ENCODE peak calls at places on chromosomes 2 and 18, in ten cellular contexts. W is endothelial cell of umbilical vein, A is caudate nucleus, K is heart left ventricle, J is IMR-90, Z is substantia nigra, Q is H9, T is tibial artery, G is cardiac muscle cell, B is GM23338. M is an unnamed sample.

GRCh38 chr2:157526070-157526469 is 82.2 kb upstream of the CYTIP start:
- DNase-seq in W (no peak), A (no peak), K (no peak), J (no peak), Z (no peak), Q (no peak), T (no peak), G (no peak), B (peak), M (no peak)

GRCh38 chr2:231037731-231038482 is 584 bp downstream of the C2orf72 start:
- DNase-seq in W (no peak), A (peak), K (no peak), J (no peak), Z (peak), Q (no peak), T (no peak), G (peak), B (peak), M (no peak)

GRCh38 chr2:204645018-204645775 is 99.9 kb downstream of the PARD3B start:
- DNase-seq in W (peak), A (no peak), K (no peak), J (peak), Z (no peak), Q (no peak), T (no peak), G (no peak), B (no peak), M (no peak)

GRCh38 chr2:200452377-200452776 is 57.5 kb downstream of the KCTD18 start:
- DNase-seq in W (no peak), A (no peak), K (no peak), J (no peak), Z (no peak), Q (no peak), T (no peak), G (no peak), B (no peak), M (no peak)

GRCh38 chr18:35371412-35372195 is 5.5 kb downstream of the ZNF396 start:
- DNase-seq in W (no peak), A (no peak), K (no peak), J (peak), Z (no peak), Q (no peak), T (no peak), G (peak), B (no peak), M (no peak)

GRCh38 chr2:102826904-102827303 is 65.1 kb downstream of the TMEM182 start:
- DNase-seq in W (no peak), A (no peak), K (peak), J (peak), Z (peak), Q (no peak), T (peak), G (peak), B (peak), M (no peak)

GRCh38 chr2:233061591-233062446 is 1.7 kb downstream of the INPP5D start:
- DNase-seq in W (peak), A (peak), K (peak), J (peak), Z (peak), Q (peak), T (peak), G (peak), B (peak), M (no peak)

GRCh38 chr2:189002079-189002478 is 27.9 kb downstream of the COL3A1 start:
- DNase-seq in W (peak), A (no peak), K (no peak), J (peak), Z (no peak), Q (no peak), T (no peak), G (peak), B (no peak), M (no peak)

GRCh38 chr2:28449489-28450395 is 46.1 kb upstream of the PLB1 start:
- DNase-seq in W (peak), A (no peak), K (no peak), J (peak), Z (no peak), Q (no peak), T (no peak), G (peak), B (peak), M (no peak)

GRCh38 chr2:79292936-79293335 is 133.4 kb upstream of the REG3A start:
- DNase-seq in W (no peak), A (no peak), K (no peak), J (no peak), Z (no peak), Q (no peak), T (no peak), G (no peak), B (no peak), M (no peak)

GRCh38 chr2:127128508-127128907 is 21.6 kb upstream of the BIN1 start:
- DNase-seq in W (no peak), A (peak), K (no peak), J (no peak), Z (no peak), Q (peak), T (no peak), G (no peak), B (peak), M (no peak)

GRCh38 chr2:184363213-184363612 is 235.1 kb upstream of the ZNF804A start:
- DNase-seq in W (no peak), A (no peak), K (no peak), J (no peak), Z (no peak), Q (no peak), T (no peak), G (no peak), B (no peak), M (no peak)

GRCh38 chr2:201432551-201433388 is 18.5 kb downstream of the TRAK2 start:
- DNase-seq in W (peak), A (no peak), K (no peak), J (peak), Z (no peak), Q (no peak), T (no peak), G (peak), B (peak), M (no peak)

GRCh38 chr2:16368328-16368727 is 297.3 kb downstream of the CYRIA start:
- DNase-seq in W (no peak), A (no peak), K (no peak), J (no peak), Z (no peak), Q (no peak), T (no peak), G (no peak), B (no peak), M (no peak)

GRCh38 chr2:19299032-19299431 is 59.4 kb downstream of the OSR1 start:
- DNase-seq in W (peak), A (no peak), K (no peak), J (peak), Z (no peak), Q (no peak), T (no peak), G (no peak), B (no peak), M (no peak)

GRCh38 chr18:8771930-8772329 is 66.6 kb downstream of the MTCL1 start:
- DNase-seq in W (peak), A (no peak), K (peak), J (no peak), Z (peak), Q (no peak), T (peak), G (peak), B (no peak), M (no peak)

GRCh38 chr2:209368924-209369323 is 54.9 kb upstream of the MAP2 start:
- DNase-seq in W (peak), A (no peak), K (no peak), J (peak), Z (no peak), Q (no peak), T (peak), G (peak), B (no peak), M (peak)

GRCh38 chr2:82779981-82780380 is 1679.1 kb downstream of the SUCLG1 start:
- DNase-seq in W (no peak), A (no peak), K (no peak), J (no peak), Z (no peak), Q (no peak), T (no peak), G (no peak), B (no peak), M (no peak)

GRCh38 chr2:65820454-65820853 is 388.1 kb upstream of the SPRED2 start:
- DNase-seq in W (no peak), A (no peak), K (no peak), J (no peak), Z (no peak), Q (no peak), T (no peak), G (no peak), B (no peak), M (no peak)

GRCh38 chr2:137924019-137924418 is 40.3 kb upstream of the HNMT start:
- DNase-seq in W (peak), A (no peak), K (no peak), J (no peak), Z (no peak), Q (no peak), T (no peak), G (peak), B (no peak), M (no peak)

GRCh38 chr2:137925599-137925998 is 38.7 kb upstream of the HNMT start:
- DNase-seq in W (no peak), A (no peak), K (no peak), J (peak), Z (no peak), Q (no peak), T (no peak), G (no peak), B (no peak), M (no peak)

DNA sequence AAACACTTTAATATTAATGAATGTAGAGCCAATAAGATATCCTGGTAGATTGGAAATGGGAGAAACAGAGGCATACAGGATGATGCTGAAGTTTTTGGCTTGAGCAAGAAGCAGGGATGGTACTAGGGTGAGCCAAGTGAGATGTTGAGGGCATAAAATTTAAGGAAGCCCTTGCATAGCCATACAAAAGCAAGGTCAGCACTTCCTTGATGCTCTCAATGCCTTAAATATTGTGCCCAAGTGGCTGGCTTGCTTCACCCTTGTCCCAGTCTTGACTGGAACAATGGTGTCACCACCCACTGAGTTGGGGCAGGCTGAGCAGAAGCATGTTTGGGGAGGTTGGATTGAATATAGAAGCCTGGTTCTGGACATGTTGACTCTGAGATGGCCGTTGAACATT is 43.2 kb upstream of the HNMT start:
- DNase-seq in W (no peak), A (no peak), K (no peak), J (no peak), Z (no peak), Q (no peak), T (no peak), G (no peak), B (no peak), M (no peak)
- H3K27ac ChIP-seq in W (no peak), A (no peak), K (no peak), J (no peak), Z (no peak), Q (no peak), T (no peak), G (no peak), B (no peak), M (no peak)

GRCh38 chr18:32754508-32755263 is 18.1 kb downstream of the KLHL14 start:
- DNase-seq in W (no peak), A (no peak), K (no peak), J (no peak), Z (no peak), Q (no peak), T (no peak), G (no peak), B (peak), M (no peak)
- H3K27ac ChIP-seq in W (no peak), A (no peak), K (no peak), J (no peak), Z (no peak), Q (no peak), T (no peak), G (peak), B (no peak), M (no peak)

DNA sequence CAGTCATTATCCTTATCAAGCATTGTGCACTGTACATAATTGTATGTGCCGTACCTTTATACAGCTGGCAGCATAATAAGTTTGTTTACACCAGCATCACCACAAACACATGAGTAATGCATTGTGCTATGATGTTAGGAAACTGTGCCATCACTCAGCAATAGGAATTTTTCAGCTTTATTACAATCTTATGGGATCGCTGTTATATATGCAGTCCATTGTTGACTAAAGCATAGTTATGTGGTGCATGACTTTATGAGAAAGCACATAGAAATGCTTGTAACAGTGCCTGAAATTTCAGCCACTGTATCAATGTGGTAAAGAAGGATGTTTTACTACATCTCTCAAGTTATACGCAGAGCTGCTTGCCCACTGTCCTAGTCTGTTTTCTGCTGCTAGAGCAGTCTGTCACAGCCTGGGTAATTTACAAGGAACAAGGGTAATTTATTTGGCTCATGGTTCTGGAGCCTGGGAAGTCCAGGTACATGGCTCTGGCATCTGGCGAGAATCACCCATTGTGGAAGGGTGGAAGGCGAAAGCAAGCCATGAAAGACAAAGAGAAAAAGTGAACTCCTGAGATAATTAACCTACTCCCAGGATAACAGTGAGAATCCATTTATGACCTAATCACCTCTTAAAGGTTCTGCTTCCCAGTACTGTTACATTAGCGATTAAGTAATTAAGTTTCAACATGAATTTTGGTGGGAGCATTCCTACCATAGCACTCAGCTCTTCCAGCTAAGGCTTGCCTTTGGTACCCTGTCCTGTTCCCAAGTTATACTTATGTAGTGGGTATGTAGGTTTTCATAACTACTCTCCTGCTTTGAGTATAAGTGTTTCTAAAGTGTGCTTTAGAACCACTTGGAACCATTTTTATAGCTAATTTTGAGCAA is 4.6 kb downstream of the MAP3K20 start:
- DNase-seq in W (no peak), A (no peak), K (no peak), J (peak), Z (no peak), Q (no peak), T (no peak), G (peak), B (no peak), M (no peak)
- H3K27ac ChIP-seq in W (no peak), A (no peak), K (peak), J (peak), Z (no peak), Q (no peak), T (peak), G (no peak), B (no peak), M (no peak)

DNA sequence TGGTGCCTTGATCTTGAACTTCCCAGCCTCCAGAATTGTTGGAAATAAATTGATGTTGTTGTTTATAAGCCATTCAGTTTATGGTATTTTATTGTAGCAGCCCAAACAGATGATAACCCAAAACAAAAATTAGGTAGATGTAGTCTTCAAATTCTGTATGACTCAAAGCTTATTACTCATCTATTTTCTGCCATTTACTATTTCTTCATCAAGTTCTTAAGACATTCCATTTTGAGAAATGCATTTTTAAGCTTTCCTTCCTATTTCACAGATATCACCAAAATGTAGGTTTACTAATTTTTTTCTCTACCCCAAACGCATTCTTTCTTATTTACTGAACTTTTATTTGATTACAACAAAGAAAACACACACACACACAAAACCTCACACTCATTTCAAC is 148.2 kb downstream of the RND3 start:
- DNase-seq in W (no peak), A (no peak), K (no peak), J (peak), Z (no peak), Q (no peak), T (no peak), G (peak), B (no peak), M (no peak)
- H3K27ac ChIP-seq in W (no peak), A (no peak), K (no peak), J (no peak), Z (no peak), Q (no peak), T (no peak), G (no peak), B (no peak), M (no peak)

DNA sequence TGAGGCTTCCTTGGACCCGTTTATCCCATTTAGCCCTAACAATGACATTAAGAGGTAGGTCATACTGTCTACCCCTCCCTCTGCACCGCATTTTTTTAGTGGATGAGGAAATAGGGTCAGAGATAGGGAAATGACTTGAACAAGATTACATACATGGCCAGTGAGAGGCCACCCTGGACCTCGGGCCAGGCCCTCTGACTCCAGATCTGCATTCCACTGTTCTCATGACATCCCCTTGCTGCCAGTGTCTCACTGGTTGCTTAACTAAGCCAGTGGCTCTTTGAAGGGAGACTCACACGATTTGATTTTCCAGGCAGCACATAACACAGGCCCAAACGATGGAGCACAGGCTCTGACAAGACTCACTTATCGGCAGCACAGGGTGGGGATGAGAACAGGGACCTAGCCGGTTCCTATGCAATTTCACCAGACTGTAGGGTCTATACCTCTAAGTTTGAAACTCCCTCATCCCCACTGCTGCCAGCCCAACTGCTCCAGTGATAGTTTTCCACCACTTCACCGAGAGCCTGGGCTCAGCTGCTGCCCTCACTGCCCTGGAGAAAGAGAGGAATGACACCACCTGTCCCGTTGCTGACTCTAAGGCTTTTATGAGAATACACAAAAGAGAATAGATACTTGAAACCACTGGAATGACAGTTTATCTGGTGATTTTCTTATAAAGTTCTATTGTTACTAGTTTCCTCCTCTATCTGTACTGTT is 82.5 kb downstream of the TMEM247 start:
- DNase-seq in W (no peak), A (no peak), K (no peak), J (no peak), Z (no peak), Q (no peak), T (peak), G (peak), B (no peak), M (no peak)
- H3K27ac ChIP-seq in W (no peak), A (peak), K (peak), J (no peak), Z (no peak), Q (no peak), T (no peak), G (peak), B (no peak), M (no peak)

DNA sequence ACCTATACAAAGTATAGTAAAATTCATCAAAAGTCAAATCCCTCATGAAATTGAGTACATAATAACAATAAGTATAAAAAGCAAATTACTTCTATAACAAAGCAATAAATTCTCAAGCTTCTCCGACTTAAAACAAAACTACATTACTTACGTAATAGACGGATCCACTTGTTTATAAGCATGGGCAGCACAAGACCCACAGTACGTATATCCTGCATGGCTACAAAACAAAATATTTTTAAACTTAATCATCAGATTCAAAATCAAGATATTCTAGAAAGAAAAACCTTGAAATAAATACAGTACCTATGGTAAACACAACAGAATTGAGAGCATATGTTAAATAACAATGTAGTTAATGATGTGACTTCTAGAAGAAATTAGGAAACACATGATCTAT is 78.9 kb downstream of the MEMO1 start:
- DNase-seq in W (no peak), A (no peak), K (no peak), J (peak), Z (no peak), Q (no peak), T (no peak), G (peak), B (no peak), M (no peak)
- H3K27ac ChIP-seq in W (no peak), A (no peak), K (no peak), J (no peak), Z (no peak), Q (no peak), T (no peak), G (no peak), B (no peak), M (no peak)

M was measured in thoracic aorta.